ENCODE peak calls at places on chromosomes 6 and 20, in nine cellular contexts. V is CD4-positive, alpha-beta T cell; G is cardiac muscle cell; P is HL-60; N is D721Med; A is AG04450; B is nephron progenitor cell; T is cardiac fibroblast; R is heart left ventricle. I is an unnamed sample.

GRCh38 chr6:149728499-149729234 is 10.8 kb upstream of the LATS1 start:
- DNase-seq in V (no peak), G (peak), P (peak), N (no peak), A (no peak), B (no peak), T (no peak), R (no peak), I (no peak)

GRCh38 chr20:59177266-59178250 is 13.9 kb downstream of the ZNF831 start:
- DNase-seq in V (no peak), G (no peak), P (no peak), N (no peak), A (no peak), B (no peak), T (no peak), R (no peak), I (no peak)

GRCh38 chr6:42451595-42452170 is at the start of gene TRERF1:
- DNase-seq in V (peak), G (peak), P (peak), N (peak), A (peak), B (peak), T (peak), R (peak), I (peak)

GRCh38 chr20:63025534-63026331 is 19.0 kb upstream of the BHLHE23 start:
- DNase-seq in V (no peak), G (no peak), P (peak), N (no peak), A (no peak), B (no peak), T (peak), R (no peak), I (peak)

GRCh38 chr6:108588586-108588985 is 27.9 kb downstream of the FOXO3 start:
- DNase-seq in V (no peak), G (no peak), P (no peak), N (no peak), A (no peak), B (no peak), T (peak), R (no peak), I (no peak)

GRCh38 chr20:35792740-35793139 is 20.9 kb downstream of the PHF20 start:
- DNase-seq in V (no peak), G (no peak), P (no peak), N (no peak), A (no peak), B (no peak), T (no peak), R (no peak), I (no peak)

GRCh38 chr6:7765575-7766325 is 39.9 kb downstream of the BMP6 start:
- DNase-seq in V (no peak), G (no peak), P (no peak), N (no peak), A (no peak), B (no peak), T (peak), R (no peak), I (no peak)

GRCh38 chr20:64050261-64051032 is 1.0 kb upstream of the SOX18 start:
- DNase-seq in V (no peak), G (no peak), P (no peak), N (no peak), A (no peak), B (no peak), T (no peak), R (no peak), I (no peak)

GRCh38 chr20:49948809-49949507 is 12.8 kb downstream of the RNF114 start:
- DNase-seq in V (no peak), G (no peak), P (peak), N (no peak), A (peak), B (no peak), T (peak), R (no peak), I (no peak)

GRCh38 chr6:157732416-157733161 is 90.5 kb upstream of the SNX9 start:
- DNase-seq in V (no peak), G (no peak), P (no peak), N (no peak), A (no peak), B (no peak), T (no peak), R (no peak), I (no peak)

GRCh38 chr20:59850018-59850641 is 83.3 kb downstream of the SYCP2 start:
- DNase-seq in V (no peak), G (peak), P (no peak), N (no peak), A (no peak), B (no peak), T (peak), R (no peak), I (no peak)

GRCh38 chr6:166924531-166924930 is 31.8 kb downstream of the RNASET2 start:
- DNase-seq in V (no peak), G (no peak), P (no peak), N (no peak), A (no peak), B (no peak), T (no peak), R (no peak), I (no peak)

GRCh38 chr6:155939253-155939652 is 483.6 kb upstream of the NOX3 start:
- DNase-seq in V (no peak), G (no peak), P (no peak), N (no peak), A (no peak), B (no peak), T (no peak), R (no peak), I (no peak)

GRCh38 chr6:100617633-100618348 is 153.1 kb upstream of the SIM1 start:
- DNase-seq in V (no peak), G (no peak), P (peak), N (no peak), A (no peak), B (no peak), T (peak), R (no peak), I (no peak)

GRCh38 chr6:162421004-162421403 is 306.6 kb downstream of the PRKN start:
- DNase-seq in V (no peak), G (no peak), P (no peak), N (no peak), A (no peak), B (no peak), T (no peak), R (no peak), I (no peak)

GRCh38 chr6:150029749-150030148 is 4.4 kb upstream of the RAET1L start:
- DNase-seq in V (no peak), G (no peak), P (no peak), N (no peak), A (no peak), B (no peak), T (no peak), R (no peak), I (no peak)

GRCh38 chr20:58888521-58889333 is 36.2 kb downstream of the GNAS start:
- DNase-seq in V (peak), G (peak), P (peak), N (peak), A (no peak), B (peak), T (peak), R (peak), I (peak)

GRCh38 chr6:101088594-101088993 is 207.5 kb upstream of the ASCC3 start:
- DNase-seq in V (no peak), G (no peak), P (no peak), N (no peak), A (no peak), B (no peak), T (peak), R (no peak), I (no peak)

GRCh38 chr6:109311481-109311880 is 70.8 kb downstream of the CD164 start:
- DNase-seq in V (no peak), G (no peak), P (no peak), N (no peak), A (no peak), B (no peak), T (no peak), R (no peak), I (no peak)

GRCh38 chr20:3239026-3239866 is at the start of gene SLC4A11:
- DNase-seq in V (no peak), G (peak), P (peak), N (peak), A (no peak), B (peak), T (peak), R (peak), I (no peak)

GRCh38 chr20:8807480-8808179 is 261.3 kb upstream of the PLCB4 start:
- DNase-seq in V (no peak), G (no peak), P (no peak), N (no peak), A (no peak), B (no peak), T (no peak), R (no peak), I (no peak)

GRCh38 chr6:28940294-28940858 is 16.6 kb upstream of the TRIM27 start:
- DNase-seq in V (peak), G (peak), P (peak), N (no peak), A (no peak), B (peak), T (no peak), R (no peak), I (no peak)

GRCh38 chr6:107641500-107641931 is 151.6 kb downstream of the SOBP start:
- DNase-seq in V (no peak), G (no peak), P (no peak), N (no peak), A (no peak), B (no peak), T (no peak), R (peak), I (no peak)

GRCh38 chr6:128327890-128328289 is 192.5 kb downstream of the PTPRK start:
- DNase-seq in V (no peak), G (peak), P (peak), N (no peak), A (no peak), B (no peak), T (peak), R (no peak), I (no peak)

GRCh38 chr6:44000164-44000842 is 126.9 kb downstream of the MRPL14 start:
- DNase-seq in V (no peak), G (no peak), P (peak), N (no peak), A (no peak), B (no peak), T (no peak), R (no peak), I (peak)

GRCh38 chr6:42692151-42692911 is 30.1 kb downstream of the PRPH2 start:
- DNase-seq in V (no peak), G (no peak), P (no peak), N (no peak), A (no peak), B (no peak), T (peak), R (no peak), I (no peak)

GRCh38 chr20:60792941-60793340 is 459.1 kb upstream of the CDH4 start:
- DNase-seq in V (no peak), G (no peak), P (no peak), N (no peak), A (no peak), B (no peak), T (no peak), R (no peak), I (no peak)

GRCh38 chr6:141484726-141485125 is 648.0 kb upstream of the GJE1 start:
- DNase-seq in V (no peak), G (no peak), P (peak), N (no peak), A (no peak), B (no peak), T (peak), R (no peak), I (no peak)

GRCh38 chr6:168314948-168315347 is 4.6 kb downstream of the DACT2 start:
- DNase-seq in V (no peak), G (peak), P (no peak), N (no peak), A (no peak), B (peak), T (peak), R (no peak), I (no peak)

GRCh38 chr6:54802775-54803631 is 43.6 kb upstream of the FAM83B start:
- DNase-seq in V (no peak), G (no peak), P (no peak), N (no peak), A (no peak), B (no peak), T (peak), R (no peak), I (no peak)

GRCh38 chr20:62736026-62736406 is 27.4 kb downstream of the NTSR1 start:
- DNase-seq in V (no peak), G (no peak), P (no peak), N (no peak), A (no peak), B (no peak), T (no peak), R (no peak), I (no peak)

GRCh38 chr6:111861321-111861938 is 11.8 kb downstream of the FYN start:
- DNase-seq in V (no peak), G (no peak), P (no peak), N (no peak), A (no peak), B (no peak), T (no peak), R (no peak), I (no peak)

GRCh38 chr6:143007626-143008025 is 53.1 kb upstream of the AIG1 start:
- DNase-seq in V (no peak), G (no peak), P (no peak), N (no peak), A (no peak), B (no peak), T (peak), R (no peak), I (no peak)

GRCh38 chr6:43716099-43716498 is 28.5 kb upstream of the MRPS18A start:
- DNase-seq in V (no peak), G (no peak), P (no peak), N (no peak), A (no peak), B (no peak), T (no peak), R (no peak), I (no peak)

GRCh38 chr6:139654309-139654708 is 279.9 kb upstream of the CITED2 start:
- DNase-seq in V (no peak), G (no peak), P (no peak), N (no peak), A (no peak), B (no peak), T (no peak), R (no peak), I (no peak)

DNA sequence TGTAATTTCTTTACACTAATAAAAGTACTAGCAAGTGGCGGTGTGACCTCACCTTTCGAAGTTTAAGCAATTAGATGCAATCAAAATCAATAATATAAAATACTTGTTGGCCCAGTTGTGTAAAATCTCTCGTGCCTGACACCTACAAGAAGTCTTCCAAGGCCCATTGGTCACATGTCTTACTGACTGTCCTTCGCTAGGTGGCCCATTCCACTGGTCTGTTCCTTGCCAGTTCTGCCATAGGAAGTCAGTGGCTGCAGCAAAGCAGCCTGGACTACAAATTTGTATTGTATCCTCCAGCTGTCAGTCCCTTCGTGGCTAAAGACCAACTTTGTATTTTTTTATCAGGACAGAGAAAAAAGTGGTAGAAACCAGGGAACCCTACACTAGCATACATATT is 61.8 kb downstream of the CYB5R4 start:
- DNase-seq in V (no peak), G (no peak), P (no peak), N (no peak), A (no peak), B (no peak), T (no peak), R (no peak), I (no peak)
- TF ChIP-seq CTCF in V (no peak), G (no peak), P (no peak), N (no peak), A (no peak), B (no peak), T (no peak), R (no peak), I (no peak)

GRCh38 chr6:83381949-83382348 is 48.9 kb downstream of the ME1 start:
- DNase-seq in V (no peak), G (no peak), P (no peak), N (no peak), A (no peak), B (no peak), T (no peak), R (no peak), I (no peak)

GRCh38 chr6:83384751-83385150 is 46.1 kb downstream of the ME1 start:
- DNase-seq in V (no peak), G (no peak), P (no peak), N (no peak), A (no peak), B (no peak), T (no peak), R (no peak), I (no peak)

GRCh38 chr6:83378621-83379388 is 52.0 kb downstream of the ME1 start:
- DNase-seq in V (no peak), G (no peak), P (no peak), N (no peak), A (peak), B (no peak), T (peak), R (no peak), I (no peak)
- TF ChIP-seq CTCF in V (no peak), G (no peak), P (no peak), N (no peak), A (peak), B (no peak), T (no peak), R (no peak), I (no peak)

GRCh38 chr6:163432300-163432699 is 17.8 kb downstream of the QKI start:
- DNase-seq in V (no peak), G (no peak), P (no peak), N (no peak), A (no peak), B (no peak), T (no peak), R (no peak), I (no peak)
- TF ChIP-seq CTCF in V (no peak), G (no peak), P (no peak), N (no peak), A (no peak), B (no peak), T (no peak), R (no peak), I (no peak)

GRCh38 chr6:12356983-12357972 is 67.1 kb downstream of the EDN1 start:
- DNase-seq in V (no peak), G (no peak), P (no peak), N (no peak), A (no peak), B (no peak), T (no peak), R (no peak), I (peak)
- TF ChIP-seq CTCF in V (no peak), G (no peak), P (no peak), N (no peak), A (no peak), B (no peak), T (no peak), R (no peak), I (peak)

DNA sequence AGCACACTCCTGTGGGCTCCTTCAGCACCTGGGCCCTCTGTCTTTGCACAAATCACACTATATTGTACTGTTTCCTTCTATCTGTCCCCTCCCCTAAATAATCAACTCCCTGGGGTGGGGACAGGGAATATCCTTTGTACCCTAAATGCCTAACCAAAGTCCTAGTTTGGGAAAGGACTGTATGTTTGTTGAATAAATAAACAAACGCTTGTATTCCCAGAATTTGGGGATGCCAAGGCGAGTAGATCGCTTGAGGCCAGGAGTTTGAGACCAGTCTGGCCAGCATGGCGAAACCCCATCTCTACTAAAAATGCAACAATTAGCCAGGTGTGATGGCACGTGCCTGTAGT is 322.7 kb downstream of the SYNE1 start:
- DNase-seq in V (no peak), G (no peak), P (no peak), N (no peak), A (no peak), B (no peak), T (no peak), R (no peak), I (no peak)
- TF ChIP-seq CTCF in V (no peak), G (no peak), P (no peak), N (no peak), A (no peak), B (no peak), T (no peak), R (no peak), I (no peak)

GRCh38 chr6:98847767-98848538 is 13.6 kb downstream of the POU3F2 start:
- DNase-seq in V (no peak), G (peak), P (no peak), N (no peak), A (no peak), B (no peak), T (no peak), R (no peak), I (no peak)
- TF ChIP-seq CTCF in V (no peak), G (no peak), P (no peak), N (no peak), A (no peak), B (no peak), T (no peak), R (no peak), I (no peak)

DNA sequence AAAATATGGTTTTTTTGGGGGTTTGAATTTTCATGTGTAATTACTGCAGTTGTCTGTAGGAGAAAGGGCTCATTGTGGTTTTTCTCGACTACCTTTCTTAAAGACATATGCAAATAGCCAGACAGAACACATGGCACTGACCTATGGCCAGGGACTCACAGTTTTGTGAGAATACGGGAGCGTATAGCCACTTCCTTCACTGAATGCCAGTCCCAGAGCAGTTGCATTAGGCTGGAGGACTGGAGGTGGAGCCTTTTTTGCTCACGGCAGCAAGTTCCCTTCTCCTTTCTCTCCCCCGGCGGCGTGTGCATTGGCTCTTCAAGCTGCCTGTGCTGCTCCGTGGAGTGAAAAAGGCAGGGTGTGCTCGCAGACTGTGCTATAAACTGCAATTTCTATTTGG is 114.9 kb downstream of the AKAP7 start:
- DNase-seq in V (peak), G (peak), P (peak), N (no peak), A (peak), B (peak), T (peak), R (peak), I (peak)
- TF ChIP-seq CTCF in V (no peak), G (no peak), P (no peak), N (no peak), A (peak), B (no peak), T (no peak), R (no peak), I (no peak)

DNA sequence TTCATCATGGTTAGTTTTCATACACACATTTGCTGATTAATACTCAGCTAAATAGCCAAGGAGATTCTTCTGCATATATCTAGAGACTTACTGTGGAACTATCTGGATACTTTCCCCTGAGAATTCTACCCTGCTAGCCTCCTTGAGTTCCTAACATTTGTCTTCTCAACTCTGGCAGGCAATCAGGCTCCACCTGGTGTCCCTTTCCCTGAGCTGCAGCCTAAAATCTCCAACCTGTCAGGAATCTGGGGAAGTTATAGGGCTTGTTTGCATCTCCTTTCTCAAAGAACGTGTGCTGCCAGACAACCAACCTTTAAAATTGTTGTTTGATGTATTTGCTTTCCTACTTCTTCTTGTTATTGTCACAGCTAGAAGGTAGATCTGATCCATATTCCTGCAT is 73.4 kb downstream of the FUT9 start:
- DNase-seq in V (no peak), G (peak), P (no peak), N (no peak), A (no peak), B (peak), T (no peak), R (no peak), I (no peak)
- TF ChIP-seq CTCF in V (no peak), G (no peak), P (no peak), N (peak), A (no peak), B (peak), T (no peak), R (no peak), I (no peak)

GRCh38 chr6:148166339-148166949 is 176.2 kb upstream of the SASH1 start:
- DNase-seq in V (no peak), G (peak), P (no peak), N (no peak), A (peak), B (no peak), T (peak), R (no peak), I (no peak)
- TF ChIP-seq CTCF in V (peak), G (peak), P (peak), N (peak), A (peak), B (peak), T (peak), R (peak), I (peak)

DNA sequence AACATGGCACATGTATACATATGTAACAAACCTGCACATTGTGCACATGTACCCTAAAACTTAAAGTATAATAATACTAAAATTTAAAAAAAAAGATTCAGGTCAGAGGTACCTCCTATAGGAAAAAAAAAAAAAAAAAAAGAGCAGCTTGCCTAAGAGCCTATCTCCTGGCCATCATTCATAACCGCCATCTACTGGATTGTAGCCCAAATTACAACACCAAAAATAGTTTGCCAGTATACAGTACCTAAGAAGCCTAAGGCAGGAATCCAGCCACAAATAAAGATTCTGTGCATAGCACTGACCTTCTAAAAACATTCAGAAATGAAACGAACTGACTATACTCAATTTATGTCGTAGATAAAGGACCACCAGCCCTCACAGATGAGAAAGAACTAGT is 438.4 kb upstream of the ADGRB3 start:
- DNase-seq in V (no peak), G (no peak), P (peak), N (no peak), A (no peak), B (no peak), T (peak), R (no peak), I (no peak)
- TF ChIP-seq CTCF in V (no peak), G (no peak), P (no peak), N (peak), A (peak), B (no peak), T (peak), R (no peak), I (no peak)

I was measured in CD14-positive monocyte.